ENCODE peak calls at places on chromosomes 12 and 14, in eight cellular contexts. Y is GM23248, R is MM.1S, N is PC-3, K is PC-9, S is astrocyte, M is hepatocyte, D is osteoblast. E is an unnamed sample.

GRCh38 chr12:18810537-18811253 is 72.8 kb downstream of the CAPZA3 start:
- DNase-seq in Y (no peak), R (no peak), N (no peak), K (no peak), S (no peak), M (no peak), D (no peak), E (no peak)

GRCh38 chr12:7667025-7667575 is 1.4 kb upstream of the APOBEC1 start:
- DNase-seq in Y (peak), R (peak), N (peak), K (peak), S (no peak), M (no peak), D (peak), E (peak)

GRCh38 chr12:52029686-52030085 is 21.6 kb upstream of the NR4A1 start:
- DNase-seq in Y (peak), R (no peak), N (peak), K (peak), S (peak), M (peak), D (no peak), E (peak)

GRCh38 chr14:22113401-22113800 is 439.8 kb upstream of the OR4E1 start:
- DNase-seq in Y (no peak), R (no peak), N (no peak), K (no peak), S (no peak), M (no peak), D (no peak), E (no peak)

GRCh38 chr14:93045211-93045674 is 70.5 kb downstream of the ITPK1 start:
- DNase-seq in Y (no peak), R (no peak), N (no peak), K (peak), S (no peak), M (no peak), D (peak), E (no peak)

GRCh38 chr12:109695961-109696461 is 17.6 kb upstream of the FAM222A start:
- DNase-seq in Y (no peak), R (no peak), N (no peak), K (no peak), S (no peak), M (peak), D (peak), E (no peak)

GRCh38 chr14:40362856-40363255 is 930.6 kb upstream of the FBXO33 start:
- DNase-seq in Y (no peak), R (no peak), N (no peak), K (no peak), S (no peak), M (no peak), D (no peak), E (no peak)

GRCh38 chr12:123384994-123385376 is 1.1 kb downstream of the KMT5A start:
- DNase-seq in Y (peak), R (no peak), N (peak), K (peak), S (peak), M (no peak), D (peak), E (no peak)

GRCh38 chr12:49000346-49000745 is 1.2 kb upstream of the DDN start:
- DNase-seq in Y (no peak), R (no peak), N (no peak), K (no peak), S (no peak), M (no peak), D (peak), E (no peak)

GRCh38 chr12:65509953-65510352 is 231.5 kb downstream of the MSRB3 start:
- DNase-seq in Y (peak), R (no peak), N (no peak), K (no peak), S (no peak), M (no peak), D (peak), E (no peak)

GRCh38 chr12:115973968-115974765 is 303.3 kb downstream of the MED13L start:
- DNase-seq in Y (no peak), R (no peak), N (no peak), K (no peak), S (no peak), M (no peak), D (no peak), E (no peak)

GRCh38 chr12:124335426-124336183 is 40.7 kb downstream of the RFLNA start:
- DNase-seq in Y (no peak), R (no peak), N (no peak), K (no peak), S (no peak), M (no peak), D (no peak), E (no peak)

GRCh38 chr12:110684322-110684836 is 4.5 kb downstream of the HVCN1 start:
- DNase-seq in Y (no peak), R (no peak), N (peak), K (no peak), S (no peak), M (no peak), D (no peak), E (no peak)

GRCh38 chr12:55957106-55957859 is 8.6 kb downstream of the PMEL start:
- DNase-seq in Y (no peak), R (peak), N (peak), K (peak), S (no peak), M (no peak), D (no peak), E (no peak)

GRCh38 chr12:19739195-19739776 is 300.0 kb downstream of the AEBP2 start:
- DNase-seq in Y (peak), R (peak), N (peak), K (peak), S (peak), M (peak), D (peak), E (peak)

GRCh38 chr14:60092516-60092915 is 793 bp downstream of the PCNX4 start:
- DNase-seq in Y (peak), R (peak), N (peak), K (no peak), S (peak), M (peak), D (no peak), E (peak)

GRCh38 chr14:105851716-105852377 is 325.5 kb downstream of the TMEM121 start:
- DNase-seq in Y (no peak), R (no peak), N (no peak), K (no peak), S (no peak), M (peak), D (no peak), E (no peak)

GRCh38 chr12:47610847-47611246 is 95.0 kb downstream of the RPAP3 start:
- DNase-seq in Y (no peak), R (no peak), N (no peak), K (no peak), S (no peak), M (no peak), D (no peak), E (no peak)

GRCh38 chr12:17372508-17372907 is 717.5 kb downstream of the RERGL start:
- DNase-seq in Y (no peak), R (no peak), N (no peak), K (no peak), S (no peak), M (no peak), D (no peak), E (no peak)

GRCh38 chr12:12272869-12273268 is 6.0 kb upstream of the LRP6 start:
- DNase-seq in Y (peak), R (no peak), N (no peak), K (peak), S (peak), M (no peak), D (peak), E (no peak)

GRCh38 chr14:32637582-32637981 is 301.1 kb upstream of the NPAS3 start:
- DNase-seq in Y (no peak), R (no peak), N (no peak), K (no peak), S (peak), M (no peak), D (no peak), E (no peak)

GRCh38 chr14:76678244-76678643 is 83.0 kb upstream of the VASH1 start:
- DNase-seq in Y (no peak), R (no peak), N (no peak), K (no peak), S (no peak), M (no peak), D (no peak), E (no peak)

GRCh38 chr14:61322011-61322798 is 826 bp downstream of the PRKCH start:
- DNase-seq in Y (no peak), R (no peak), N (peak), K (peak), S (no peak), M (peak), D (peak), E (no peak)

GRCh38 chr12:114829833-114830232 is 145.9 kb upstream of the TBX3 start:
- DNase-seq in Y (no peak), R (no peak), N (no peak), K (no peak), S (no peak), M (no peak), D (no peak), E (no peak)

GRCh38 chr12:55688716-55689655 is 18.7 kb downstream of the ITGA7 start:
- DNase-seq in Y (no peak), R (no peak), N (no peak), K (no peak), S (no peak), M (no peak), D (no peak), E (no peak)

GRCh38 chr14:86055512-86055911 is 525.6 kb downstream of the FLRT2 start:
- DNase-seq in Y (no peak), R (no peak), N (peak), K (no peak), S (no peak), M (no peak), D (no peak), E (peak)

GRCh38 chr12:81245458-81245857 is 167.6 kb downstream of the ACSS3 start:
- DNase-seq in Y (no peak), R (no peak), N (no peak), K (no peak), S (no peak), M (peak), D (peak), E (no peak)

GRCh38 chr12:40105265-40105514 is 691 bp downstream of the SLC2A13 start:
- DNase-seq in Y (no peak), R (no peak), N (peak), K (no peak), S (peak), M (peak), D (peak), E (no peak)

GRCh38 chr12:57943438-57944080 is 2.2 kb downstream of the ATP23 start:
- DNase-seq in Y (no peak), R (no peak), N (no peak), K (no peak), S (no peak), M (no peak), D (no peak), E (no peak)

GRCh38 chr14:75249251-75249957 is 29.2 kb upstream of the FOS start:
- DNase-seq in Y (no peak), R (peak), N (peak), K (peak), S (peak), M (no peak), D (peak), E (peak)

GRCh38 chr14:50101417-50101816 is 15.0 kb downstream of the VCPKMT start:
- DNase-seq in Y (no peak), R (no peak), N (peak), K (peak), S (no peak), M (no peak), D (no peak), E (no peak)

GRCh38 chr12:46124848-46125619 is 134.7 kb upstream of the SCAF11 start:
- DNase-seq in Y (peak), R (peak), N (peak), K (peak), S (peak), M (peak), D (peak), E (peak)

GRCh38 chr12:95102916-95103671 is 29.7 kb upstream of the NR2C1 start:
- DNase-seq in Y (peak), R (no peak), N (peak), K (peak), S (peak), M (peak), D (peak), E (peak)

GRCh38 chr12:25089738-25090137 is 105.2 kb downstream of the DNAI7 start:
- DNase-seq in Y (no peak), R (peak), N (peak), K (no peak), S (peak), M (no peak), D (no peak), E (no peak)

GRCh38 chr12:85856966-85857365 is 17.1 kb upstream of the NTS start:
- DNase-seq in Y (no peak), R (no peak), N (no peak), K (no peak), S (no peak), M (no peak), D (no peak), E (no peak)

GRCh38 chr12:85855305-85855704 is 18.8 kb upstream of the NTS start:
- DNase-seq in Y (no peak), R (no peak), N (no peak), K (no peak), S (no peak), M (no peak), D (no peak), E (no peak)
- H2AFZ ChIP-seq in Y (no peak), R (no peak), N (no peak), K (no peak), S (no peak), M (no peak), D (no peak), E (no peak)

DNA sequence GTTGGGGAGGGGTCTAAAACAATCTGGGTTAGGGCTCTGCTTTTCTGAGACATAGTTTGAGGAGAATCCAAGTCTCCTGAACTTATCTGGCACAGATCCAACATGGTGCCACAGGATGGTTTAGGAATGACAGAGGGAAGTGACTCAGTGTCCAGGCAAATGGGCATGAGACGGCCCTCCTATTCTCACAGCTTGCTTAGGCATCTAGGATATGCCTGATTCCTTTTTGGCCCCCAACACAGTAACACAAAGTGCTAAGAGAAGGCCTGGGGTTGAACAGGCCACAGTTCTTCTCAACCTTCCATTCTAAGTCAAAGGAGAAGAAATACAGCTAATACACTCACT is 117.7 kb downstream of the ZFP36L1 start:
- DNase-seq in Y (peak), R (no peak), N (peak), K (peak), S (no peak), M (no peak), D (no peak), E (no peak)
- H2AFZ ChIP-seq in Y (peak), R (no peak), N (peak), K (no peak), S (no peak), M (no peak), D (peak), E (no peak)

GRCh38 chr12:105804591-105805265 is 334.0 kb downstream of the NUAK1 start:
- DNase-seq in Y (no peak), R (no peak), N (no peak), K (no peak), S (no peak), M (no peak), D (no peak), E (no peak)

GRCh38 chr12:105799103-105799502 is 339.7 kb downstream of the NUAK1 start:
- DNase-seq in Y (no peak), R (no peak), N (no peak), K (no peak), S (no peak), M (no peak), D (no peak), E (no peak)

GRCh38 chr12:105798249-105798835 is 340.4 kb downstream of the NUAK1 start:
- DNase-seq in Y (no peak), R (no peak), N (no peak), K (no peak), S (no peak), M (no peak), D (no peak), E (no peak)

GRCh38 chr12:105805730-105806390 is 332.9 kb downstream of the NUAK1 start:
- DNase-seq in Y (no peak), R (no peak), N (peak), K (peak), S (no peak), M (no peak), D (no peak), E (no peak)

DNA sequence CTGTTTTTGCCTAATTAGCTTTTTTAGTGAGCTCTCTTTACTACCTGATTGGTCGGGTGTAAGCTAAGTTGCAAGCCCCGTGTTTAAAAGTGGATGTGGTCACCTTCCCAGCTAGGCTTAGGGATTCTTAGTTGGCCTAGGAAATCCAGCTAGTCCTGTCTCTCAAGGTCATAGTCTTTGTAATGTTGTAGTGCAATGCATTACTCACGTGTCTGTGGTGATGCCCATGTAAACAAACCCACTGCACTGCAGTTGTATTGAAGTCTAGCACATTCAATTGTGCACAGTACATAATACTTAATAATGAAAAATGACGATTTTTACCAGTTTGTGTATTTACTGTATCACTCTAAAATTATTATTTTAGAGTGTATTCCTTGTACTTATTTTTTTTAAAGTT is 335.5 kb downstream of the NUAK1 start:
- DNase-seq in Y (peak), R (no peak), N (peak), K (peak), S (peak), M (no peak), D (no peak), E (no peak)
- H2AFZ ChIP-seq in Y (no peak), R (no peak), N (no peak), K (no peak), S (no peak), M (no peak), D (no peak), E (no peak)

GRCh38 chr12:129662184-129662583 is 241.6 kb downstream of the TMEM132D start:
- DNase-seq in Y (no peak), R (no peak), N (peak), K (no peak), S (no peak), M (no peak), D (no peak), E (no peak)

GRCh38 chr12:129660961-129661360 is 242.9 kb downstream of the TMEM132D start:
- DNase-seq in Y (no peak), R (no peak), N (no peak), K (no peak), S (no peak), M (no peak), D (no peak), E (no peak)

GRCh38 chr12:129659927-129660326 is 243.9 kb downstream of the TMEM132D start:
- DNase-seq in Y (no peak), R (no peak), N (no peak), K (no peak), S (peak), M (no peak), D (peak), E (no peak)

GRCh38 chr12:129657179-129657578 is 246.6 kb downstream of the TMEM132D start:
- DNase-seq in Y (no peak), R (no peak), N (no peak), K (no peak), S (no peak), M (no peak), D (no peak), E (no peak)
- H2AFZ ChIP-seq in Y (no peak), R (no peak), N (no peak), K (no peak), S (no peak), M (no peak), D (no peak), E (no peak)

DNA sequence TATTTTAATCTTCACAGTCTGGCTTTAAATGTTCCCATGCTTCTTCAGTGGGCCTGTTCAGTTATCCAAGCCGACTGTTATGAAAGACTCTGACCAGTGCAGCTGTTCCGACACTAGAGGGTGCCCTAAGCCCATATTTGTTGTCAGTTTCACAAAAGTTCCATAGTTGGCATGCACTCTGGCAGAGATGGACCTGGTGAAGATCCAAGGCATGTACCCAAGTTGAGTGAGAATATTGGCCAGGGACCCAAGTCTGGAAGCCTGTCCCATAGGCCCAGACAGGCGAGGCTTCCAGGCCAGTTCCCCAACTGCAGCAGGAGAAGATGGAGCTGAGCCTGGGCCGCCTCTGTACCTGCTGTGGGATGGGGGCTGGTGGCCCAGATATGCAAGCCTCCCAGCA is 27.4 kb upstream of the GUCY2C start:
- DNase-seq in Y (peak), R (peak), N (peak), K (peak), S (peak), M (peak), D (peak), E (peak)
- H2AFZ ChIP-seq in Y (no peak), R (no peak), N (no peak), K (no peak), S (no peak), M (no peak), D (no peak), E (no peak)

E was measured in Karpas-422.